ENCODE peak calls at places on chromosomes 13 and 19, in nine cellular contexts. B is PC-3, N is tibial nerve, O is osteoblast, R is fibroblast of lung, J is IMR-90, E is heart left ventricle, F is breast epithelium, U is HCT116. T is an unnamed sample. For H3K4me1, the result is how much of the 10 kb centered on the place peaks cover.

GRCh38 chr13:45055902-45056648 is 64.2 kb upstream of the GTF2F2 start:
- DNase-seq in B (peak), N (no peak), O (no peak), R (peak), J (peak), E (no peak), F (no peak), U (peak), T (no peak)

GRCh38 chr13:98389319-98389718 is 187.6 kb downstream of the STK24 start:
- DNase-seq in B (no peak), N (no peak), O (no peak), R (no peak), J (peak), E (peak), F (no peak), U (no peak), T (peak)

GRCh38 chr13:50238922-50239321 is 223.7 kb downstream of the KCNRG start:
- DNase-seq in B (no peak), N (no peak), O (no peak), R (no peak), J (no peak), E (no peak), F (no peak), U (no peak), T (no peak)

GRCh38 chr19:50728084-50728737 is 5.0 kb downstream of the CLEC11A start:
- DNase-seq in B (no peak), N (peak), O (peak), R (peak), J (peak), E (peak), F (peak), U (no peak), T (peak)

GRCh38 chr19:11982526-11982925 is 17.7 kb downstream of the ZNF763 start:
- DNase-seq in B (peak), N (no peak), O (no peak), R (no peak), J (no peak), E (no peak), F (no peak), U (no peak), T (no peak)

GRCh38 chr13:74987124-74987690 is 494.8 kb downstream of the TBC1D4 start:
- DNase-seq in B (peak), N (no peak), O (no peak), R (no peak), J (no peak), E (no peak), F (no peak), U (no peak), T (no peak)

GRCh38 chr19:2342656-2343288 is 14.3 kb downstream of the SPPL2B start:
- DNase-seq in B (no peak), N (no peak), O (no peak), R (no peak), J (no peak), E (no peak), F (no peak), U (no peak), T (no peak)

GRCh38 chr13:109577191-109577700 is 209.1 kb downstream of the IRS2 start:
- DNase-seq in B (no peak), N (no peak), O (no peak), R (no peak), J (no peak), E (no peak), F (no peak), U (no peak), T (no peak)

GRCh38 chr19:7852851-7853759 is 21.1 kb downstream of the PRR36 start:
- DNase-seq in B (peak), N (no peak), O (peak), R (peak), J (peak), E (peak), F (peak), U (peak), T (peak)

GRCh38 chr19:31351212-31352193 is 2.3 kb upstream of the TSHZ3 start:
- DNase-seq in B (peak), N (no peak), O (peak), R (peak), J (peak), E (peak), F (no peak), U (no peak), T (peak)

GRCh38 chr19:5514001-5514400 is 53.8 kb downstream of the TINCR start:
- DNase-seq in B (no peak), N (no peak), O (peak), R (no peak), J (no peak), E (no peak), F (no peak), U (no peak), T (no peak)

GRCh38 chr13:42484396-42484795 is 89.6 kb upstream of the TNFSF11 start:
- DNase-seq in B (peak), N (no peak), O (peak), R (peak), J (no peak), E (no peak), F (no peak), U (no peak), T (peak)

GRCh38 chr19:15623711-15624318 is 8.8 kb downstream of the CYP4F8 start:
- DNase-seq in B (peak), N (no peak), O (no peak), R (no peak), J (no peak), E (no peak), F (no peak), U (no peak), T (no peak)

GRCh38 chr19:37045140-37045539 is 33.1 kb upstream of the ZNF420 start:
- DNase-seq in B (no peak), N (no peak), O (no peak), R (no peak), J (no peak), E (no peak), F (no peak), U (no peak), T (no peak)

DNA sequence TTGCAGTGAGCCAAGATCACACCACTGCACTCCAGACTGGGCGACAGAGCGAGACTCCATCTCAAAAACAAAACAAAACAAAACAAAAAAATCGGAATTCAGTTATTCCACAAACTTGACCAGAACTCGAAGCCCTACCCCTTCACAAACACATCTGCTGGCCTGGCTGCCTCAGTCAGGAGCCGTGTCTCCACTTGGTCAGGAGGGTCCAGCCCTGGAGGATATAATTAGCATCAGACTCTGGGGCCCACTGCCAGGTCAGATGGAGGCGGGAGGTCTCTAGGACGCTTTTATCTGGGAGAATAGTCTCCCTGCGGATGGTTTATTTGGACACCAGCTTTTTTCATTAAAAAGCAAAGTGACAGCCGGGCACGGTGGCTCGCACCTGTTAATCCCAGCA is 8.0 kb downstream of the ELL start:
- DNase-seq in B (no peak), N (no peak), O (no peak), R (peak), J (no peak), E (peak), F (no peak), U (no peak), T (peak)
- H3K4me3 ChIP-seq in B (no peak), N (no peak), O (no peak), R (no peak), J (no peak), E (no peak), F (no peak), U (no peak), T (no peak)

GRCh38 chr19:51783373-51783772 is 11.6 kb upstream of the FPR3 start:
- DNase-seq in B (peak), N (no peak), O (no peak), R (no peak), J (no peak), E (no peak), F (no peak), U (peak), T (peak)
- TF ChIP-seq CTCF in B (peak), N (no peak), O (peak), R (no peak), J (peak), E (no peak), F (no peak), U (peak), T (peak)

DNA sequence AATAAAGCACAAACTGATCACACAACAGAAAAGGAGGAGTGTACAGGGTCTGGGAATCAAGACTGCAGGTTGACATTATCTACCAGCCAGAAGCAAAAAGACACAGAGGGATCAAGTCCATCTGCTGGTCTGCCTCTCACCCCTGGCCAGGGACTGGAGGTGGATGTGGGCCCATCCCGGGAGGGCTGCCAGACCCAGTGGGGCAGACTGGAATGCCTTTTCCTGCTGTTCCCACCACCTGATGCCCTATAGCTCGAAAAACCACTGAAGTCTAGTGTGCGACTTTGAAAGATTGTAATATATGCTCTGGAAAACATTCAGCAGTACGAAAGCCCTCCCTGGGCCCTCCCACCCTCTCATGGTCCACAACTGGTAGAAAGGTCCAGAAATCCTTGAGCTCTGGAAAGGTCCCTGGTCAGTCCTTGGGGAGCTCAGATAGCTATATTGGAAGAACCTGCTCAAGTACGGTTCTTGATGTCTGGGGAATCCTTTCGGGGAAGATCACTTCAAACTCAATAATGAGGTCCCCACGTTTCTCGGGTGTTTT is 2.6 kb downstream of the DNAJB1 start:
- DNase-seq in B (no peak), N (no peak), O (peak), R (no peak), J (peak), E (no peak), F (no peak), U (no peak), T (no peak)
- H3K4me1 ChIP-seq in B (half or more), N (under half), O (under half), R (under half), J (under half), E (half or more), F (under half), U (under half), T (under half)

DNA sequence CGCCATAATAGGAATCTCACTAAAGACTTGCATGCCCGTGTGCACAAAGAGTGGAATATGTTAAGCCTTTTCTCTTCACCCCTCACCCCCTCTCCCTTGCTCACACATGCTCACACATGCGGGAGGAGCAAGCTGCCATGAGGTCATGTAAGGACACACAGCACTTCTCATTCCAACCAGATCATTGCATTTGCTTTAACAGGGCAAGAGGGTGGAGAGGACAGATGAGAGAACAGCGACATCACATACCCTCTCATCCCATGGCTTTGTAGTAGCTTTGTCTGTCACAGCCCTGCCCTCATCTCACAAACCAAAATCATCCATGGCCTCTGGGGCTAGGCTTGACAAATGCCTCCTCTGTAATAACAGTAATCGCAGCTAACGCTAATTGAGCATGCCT is 145.6 kb upstream of the FRY start:
- DNase-seq in B (no peak), N (no peak), O (no peak), R (peak), J (peak), E (peak), F (no peak), U (no peak), T (peak)
- H3K4me3 ChIP-seq in B (no peak), N (no peak), O (no peak), R (no peak), J (no peak), E (no peak), F (no peak), U (no peak), T (no peak)

GRCh38 chr19:53540091-53540490 is 2.1 kb downstream of the ZNF331 start:
- DNase-seq in B (no peak), N (no peak), O (no peak), R (no peak), J (no peak), E (no peak), F (no peak), U (no peak), T (no peak)

GRCh38 chr19:53536223-53536543 is 1.8 kb upstream of the ZNF331 start:
- DNase-seq in B (no peak), N (no peak), O (no peak), R (no peak), J (no peak), E (no peak), F (no peak), U (no peak), T (no peak)

GRCh38 chr19:53537126-53537522 is 821 bp upstream of the ZNF331 start:
- DNase-seq in B (no peak), N (no peak), O (no peak), R (no peak), J (no peak), E (no peak), F (no peak), U (no peak), T (no peak)

GRCh38 chr19:53538378-53539109 is 599 bp downstream of the ZNF331 start:
- DNase-seq in B (peak), N (no peak), O (no peak), R (no peak), J (no peak), E (no peak), F (no peak), U (no peak), T (no peak)

DNA sequence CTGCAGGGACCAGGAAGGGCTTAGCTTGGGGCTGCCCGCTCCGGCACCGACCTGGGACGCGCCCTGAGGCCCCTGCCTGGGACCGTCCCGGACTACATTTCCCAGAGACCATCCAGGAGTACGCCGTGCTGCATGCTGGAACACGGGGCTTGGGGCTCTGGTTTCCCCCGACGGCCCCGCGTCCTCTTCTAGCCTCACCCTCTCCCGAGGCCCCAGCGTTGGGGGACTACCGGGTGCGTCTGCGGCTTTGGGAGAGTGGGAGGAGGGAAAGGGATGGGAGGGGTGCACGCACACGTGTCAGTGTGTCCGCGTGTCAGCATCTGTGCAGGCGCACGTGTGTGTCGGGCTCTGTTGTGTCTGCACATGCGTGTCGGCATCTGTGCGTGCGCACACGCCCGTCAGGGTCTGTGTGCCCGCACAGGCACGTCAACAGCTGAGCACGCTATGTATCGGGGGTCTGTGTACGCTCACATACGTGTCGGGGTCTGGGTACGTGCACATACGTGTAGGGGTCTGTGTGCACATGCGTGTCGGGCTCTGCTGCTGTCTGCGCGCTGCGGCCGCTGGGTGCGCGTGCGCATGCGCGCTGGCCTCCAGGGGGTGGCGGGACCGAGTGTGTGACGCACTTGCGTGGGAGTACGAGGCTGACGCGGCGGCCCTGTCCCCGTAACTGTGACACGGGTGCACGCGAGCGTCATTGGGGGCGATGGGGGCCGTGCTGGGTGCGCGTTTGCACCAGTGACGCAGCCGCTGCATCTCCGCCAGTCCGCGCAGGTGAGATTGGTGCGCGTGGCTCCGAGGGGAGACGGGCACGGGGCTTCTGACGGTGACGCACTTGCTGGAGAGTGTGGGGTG is at the start of gene ZNF331:
- DNase-seq in B (peak), N (peak), O (peak), R (peak), J (peak), E (peak), F (peak), U (no peak), T (peak)
- TF ChIP-seq CTCF in B (no peak), N (peak), O (peak), R (no peak), J (peak), E (no peak), F (peak), U (no peak), T (peak)

DNA sequence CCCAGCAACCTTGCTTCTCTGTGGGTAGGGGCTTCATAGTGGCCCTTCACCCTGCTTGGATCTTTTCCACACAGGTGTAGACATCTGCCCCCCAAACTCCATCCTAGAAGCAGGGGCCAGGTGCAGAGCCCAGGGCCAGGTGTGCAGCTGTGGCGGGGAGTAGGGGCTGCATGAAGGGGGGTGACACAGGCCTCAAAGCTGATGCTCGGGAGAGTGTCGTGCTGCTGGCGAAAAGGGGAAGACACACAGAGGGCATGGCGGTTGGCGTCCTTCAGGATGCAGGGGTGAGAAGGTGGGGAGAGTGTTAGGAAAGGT is 31.0 kb upstream of the ISYNA1 start:
- DNase-seq in B (no peak), N (no peak), O (peak), R (no peak), J (no peak), E (no peak), F (no peak), U (no peak), T (no peak)
- H3K4me1 ChIP-seq in B (under half), N (under half), O (under half), R (under half), J (under half), E (half or more), F (under half), U (under half), T (under half)

GRCh38 chr13:28755546-28755870 is 36.7 kb upstream of the SLC46A3 start:
- DNase-seq in B (no peak), N (no peak), O (no peak), R (no peak), J (no peak), E (no peak), F (no peak), U (no peak), T (no peak)
- H3K4me3 ChIP-seq in B (no peak), N (no peak), O (no peak), R (no peak), J (no peak), E (peak), F (no peak), U (no peak), T (no peak)

GRCh38 chr19:33220115-33220514 is 5.5 kb downstream of the SLC7A10 start:
- DNase-seq in B (no peak), N (no peak), O (no peak), R (no peak), J (no peak), E (no peak), F (no peak), U (no peak), T (no peak)

GRCh38 chr19:33220735-33221134 is 4.9 kb downstream of the SLC7A10 start:
- DNase-seq in B (no peak), N (no peak), O (no peak), R (no peak), J (no peak), E (no peak), F (no peak), U (no peak), T (no peak)

GRCh38 chr19:33217881-33218280 is 7.8 kb downstream of the SLC7A10 start:
- DNase-seq in B (no peak), N (no peak), O (no peak), R (no peak), J (no peak), E (no peak), F (no peak), U (no peak), T (no peak)

GRCh38 chr19:33221641-33222040 is 4.0 kb downstream of the SLC7A10 start:
- DNase-seq in B (peak), N (no peak), O (no peak), R (no peak), J (peak), E (no peak), F (no peak), U (no peak), T (no peak)

GRCh38 chr19:33219261-33219812 is 6.3 kb downstream of the SLC7A10 start:
- DNase-seq in B (no peak), N (no peak), O (no peak), R (no peak), J (peak), E (no peak), F (no peak), U (no peak), T (no peak)
- TF ChIP-seq CTCF in B (peak), N (peak), O (peak), R (no peak), J (peak), E (no peak), F (no peak), U (peak), T (peak)